ENCODE peak calls at places on chromosomes 5 and 9, in seven cellular contexts. One of them, this sample, is unnamed.
A peak's percentile ranks its signal among the peaks of the same experiment; 100 is the strongest.

GRCh38 chr5:160479926-160480325 is 58.3 kb downstream of the PTTG1 start:
- DNase-seq in mesendoderm: no peak
- DNase-seq in GM23248: peak; percentile 89
- DNase-seq in hepatocyte: no peak
- DNase-seq in DND-41: no peak
- DNase-seq in left lung: no peak
- DNase-seq in tibial artery: no peak
- DNase-seq in this sample: no peak

GRCh38 chr5:43106290-43106638 is 14.4 kb upstream of the ZNF131 start:
- DNase-seq in left lung: no peak
- DNase-seq in hepatocyte: no peak
- DNase-seq in mesendoderm: no peak
- DNase-seq in DND-41: no peak
- DNase-seq in tibial artery: no peak
- DNase-seq in GM23248: no peak
- DNase-seq in this sample: no peak

GRCh38 chr9:134025606-134026541 is 593 bp downstream of the BRD3OS start:
- DNase-seq in GM23248: peak; percentile 77
- DNase-seq in mesendoderm: peak; percentile 74
- DNase-seq in left lung: peak; percentile 57
- DNase-seq in hepatocyte: peak; percentile 77
- DNase-seq in DND-41: peak; percentile 64
- DNase-seq in tibial artery: peak; percentile 77
- DNase-seq in this sample: no peak

GRCh38 chr5:54517174-54517511 is 416 bp upstream of the SNX18 start:
- DNase-seq in tibial artery: no peak
- DNase-seq in hepatocyte: no peak
- DNase-seq in mesendoderm: peak; percentile 69
- DNase-seq in DND-41: no peak
- DNase-seq in left lung: no peak
- DNase-seq in GM23248: no peak
- DNase-seq in this sample: no peak

GRCh38 chr5:72597456-72597948 is 90.3 kb upstream of the ZNF366 start:
- DNase-seq in DND-41: no peak
- DNase-seq in left lung: no peak
- DNase-seq in hepatocyte: peak; percentile 75
- DNase-seq in mesendoderm: peak; percentile 97
- DNase-seq in tibial artery: no peak
- DNase-seq in GM23248: peak; percentile 86
- DNase-seq in this sample: no peak

GRCh38 chr9:68597362-68597997 is 56.8 kb upstream of the TMEM252 start:
- DNase-seq in hepatocyte: no peak
- DNase-seq in DND-41: no peak
- DNase-seq in tibial artery: no peak
- DNase-seq in mesendoderm: no peak
- DNase-seq in GM23248: no peak
- DNase-seq in left lung: no peak
- DNase-seq in this sample: no peak

GRCh38 chr5:142597546-142598337 is 88.1 kb downstream of the FGF1 start:
- DNase-seq in tibial artery: no peak
- DNase-seq in DND-41: no peak
- DNase-seq in mesendoderm: peak; percentile 86
- DNase-seq in GM23248: peak; percentile 95
- DNase-seq in left lung: no peak
- DNase-seq in hepatocyte: no peak
- DNase-seq in this sample: no peak

GRCh38 chr9:86752727-86753126 is 194.6 kb downstream of the GAS1 start:
- DNase-seq in tibial artery: no peak
- DNase-seq in left lung: no peak
- DNase-seq in mesendoderm: no peak
- DNase-seq in DND-41: no peak
- DNase-seq in GM23248: no peak
- DNase-seq in hepatocyte: no peak
- DNase-seq in this sample: no peak

GRCh38 chr5:167030500-167031120 is 1260.8 kb upstream of the WWC1 start:
- DNase-seq in DND-41: no peak
- DNase-seq in GM23248: peak; percentile 5
- DNase-seq in left lung: no peak
- DNase-seq in tibial artery: no peak
- DNase-seq in mesendoderm: peak; percentile 86
- DNase-seq in hepatocyte: peak; percentile 14
- DNase-seq in this sample: no peak

GRCh38 chr5:18551716-18552115 is 917.5 kb downstream of the TAF11L14 start:
- DNase-seq in GM23248: no peak
- DNase-seq in DND-41: no peak
- DNase-seq in left lung: no peak
- DNase-seq in hepatocyte: no peak
- DNase-seq in mesendoderm: no peak
- DNase-seq in tibial artery: no peak
- DNase-seq in this sample: no peak

GRCh38 chr9:114861922-114862605 is 56.2 kb upstream of the TNFSF15 start:
- DNase-seq in tibial artery: no peak
- DNase-seq in DND-41: no peak
- DNase-seq in left lung: no peak
- DNase-seq in mesendoderm: no peak
- DNase-seq in GM23248: no peak
- DNase-seq in hepatocyte: no peak
- DNase-seq in this sample: no peak

GRCh38 chr5:154673506-154673905 is 81.7 kb upstream of the LARP1 start:
- DNase-seq in DND-41: no peak
- DNase-seq in hepatocyte: no peak
- DNase-seq in mesendoderm: no peak
- DNase-seq in GM23248: no peak
- DNase-seq in left lung: no peak
- DNase-seq in tibial artery: no peak
- DNase-seq in this sample: no peak

GRCh38 chr5:168946363-168946762 is 354.6 kb downstream of the SLIT3 start:
- DNase-seq in DND-41: peak; percentile 17
- DNase-seq in left lung: no peak
- DNase-seq in GM23248: peak; percentile 36
- DNase-seq in tibial artery: no peak
- DNase-seq in mesendoderm: peak; percentile 70
- DNase-seq in hepatocyte: no peak
- DNase-seq in this sample: no peak

GRCh38 chr5:169581580-169582227 is 1.9 kb upstream of the SPDL1 start:
- DNase-seq in left lung: no peak
- DNase-seq in hepatocyte: peak; percentile 83
- DNase-seq in mesendoderm: peak; percentile 69
- DNase-seq in GM23248: peak; percentile 88
- DNase-seq in DND-41: peak; percentile 63
- DNase-seq in tibial artery: no peak
- DNase-seq in this sample: peak; percentile 45

GRCh38 chr5:161299053-161299452 is 247.5 kb downstream of the GABRB2 start:
- DNase-seq in hepatocyte: no peak
- DNase-seq in left lung: no peak
- DNase-seq in DND-41: no peak
- DNase-seq in mesendoderm: no peak
- DNase-seq in tibial artery: no peak
- DNase-seq in GM23248: no peak
- DNase-seq in this sample: no peak

GRCh38 chr5:40687316-40687715 is 7.6 kb downstream of the PTGER4 start:
- DNase-seq in left lung: no peak
- DNase-seq in tibial artery: no peak
- DNase-seq in DND-41: peak; percentile 37
- DNase-seq in hepatocyte: no peak
- DNase-seq in GM23248: no peak
- DNase-seq in mesendoderm: no peak
- DNase-seq in this sample: no peak

GRCh38 chr5:40688127-40688756 is 8.5 kb downstream of the PTGER4 start:
- DNase-seq in left lung: peak; percentile 75
- DNase-seq in hepatocyte: peak; percentile 88
- DNase-seq in mesendoderm: peak; percentile 87
- DNase-seq in tibial artery: peak; percentile 88
- DNase-seq in DND-41: peak; percentile 87
- DNase-seq in GM23248: peak; percentile 84
- DNase-seq in this sample: peak; percentile 89

GRCh38 chr5:40685952-40686351 is 6.2 kb downstream of the PTGER4 start:
- DNase-seq in hepatocyte: no peak
- DNase-seq in mesendoderm: no peak
- DNase-seq in DND-41: no peak
- DNase-seq in left lung: no peak
- DNase-seq in GM23248: no peak
- DNase-seq in tibial artery: no peak
- DNase-seq in this sample: no peak

GRCh38 chr5:40691894-40692293 is 12.2 kb downstream of the PTGER4 start:
- DNase-seq in GM23248: no peak
- DNase-seq in tibial artery: no peak
- DNase-seq in hepatocyte: no peak
- DNase-seq in DND-41: no peak
- DNase-seq in mesendoderm: no peak
- DNase-seq in left lung: no peak
- DNase-seq in this sample: no peak

GRCh38 chr5:40689442-40689841 is 9.7 kb downstream of the PTGER4 start:
- DNase-seq in mesendoderm: peak; percentile 87
- DNase-seq in GM23248: peak; percentile 96
- DNase-seq in left lung: no peak
- DNase-seq in tibial artery: no peak
- DNase-seq in hepatocyte: peak; percentile 68
- DNase-seq in DND-41: no peak
- DNase-seq in this sample: no peak
- H3K4me1 ChIP-seq in mesendoderm: no peaks in the 10 kb centered on the region
- H3K4me1 ChIP-seq in GM23248: peaks cover 16% of the 10 kb centered on the region
- H3K4me1 ChIP-seq in left lung: peaks cover 3% of the 10 kb centered on the region
- H3K4me1 ChIP-seq in tibial artery: peaks cover 4% of the 10 kb centered on the region
- H3K4me1 ChIP-seq in hepatocyte: no peaks in the 10 kb centered on the region
- H3K4me1 ChIP-seq in DND-41: peaks cover 70% of the 10 kb centered on the region
- H3K4me1 ChIP-seq in this sample: no peaks in the 10 kb centered on the region

DNA sequence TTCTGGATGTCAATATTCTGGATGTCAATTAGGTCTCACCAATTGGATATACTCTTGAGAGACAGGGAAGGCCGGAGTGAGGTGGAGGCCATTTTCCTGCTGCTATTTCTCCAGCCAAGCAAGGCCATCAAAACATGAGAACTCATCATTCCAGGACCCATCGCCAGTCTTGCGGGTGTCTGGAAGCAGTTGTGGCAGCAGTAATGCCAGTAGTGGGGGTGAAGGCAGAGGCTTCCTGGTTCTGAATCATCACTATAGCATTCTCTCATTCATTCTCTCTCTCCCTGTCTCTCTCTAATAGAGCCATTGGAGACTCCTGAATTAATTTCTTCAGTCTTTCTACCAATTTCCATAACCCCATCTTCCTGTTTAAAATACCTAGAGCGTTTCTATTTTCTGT is 71.8 kb downstream of the EGFLAM start:
- DNase-seq in DND-41: no peak
- DNase-seq in hepatocyte: no peak
- DNase-seq in mesendoderm: no peak
- DNase-seq in left lung: no peak
- DNase-seq in tibial artery: no peak
- DNase-seq in GM23248: peak; percentile 72
- DNase-seq in this sample: no peak
- H3K4me3 ChIP-seq in DND-41: no peak overlapping the region
- H3K4me3 ChIP-seq in hepatocyte: no peak overlapping the region
- H3K4me3 ChIP-seq in mesendoderm: no peak overlapping the region
- H3K4me3 ChIP-seq in left lung: no peak overlapping the region
- H3K4me3 ChIP-seq in tibial artery: no peak overlapping the region
- H3K4me3 ChIP-seq in GM23248: no peak overlapping the region
- H3K4me3 ChIP-seq in this sample: no peak overlapping the region

DNA sequence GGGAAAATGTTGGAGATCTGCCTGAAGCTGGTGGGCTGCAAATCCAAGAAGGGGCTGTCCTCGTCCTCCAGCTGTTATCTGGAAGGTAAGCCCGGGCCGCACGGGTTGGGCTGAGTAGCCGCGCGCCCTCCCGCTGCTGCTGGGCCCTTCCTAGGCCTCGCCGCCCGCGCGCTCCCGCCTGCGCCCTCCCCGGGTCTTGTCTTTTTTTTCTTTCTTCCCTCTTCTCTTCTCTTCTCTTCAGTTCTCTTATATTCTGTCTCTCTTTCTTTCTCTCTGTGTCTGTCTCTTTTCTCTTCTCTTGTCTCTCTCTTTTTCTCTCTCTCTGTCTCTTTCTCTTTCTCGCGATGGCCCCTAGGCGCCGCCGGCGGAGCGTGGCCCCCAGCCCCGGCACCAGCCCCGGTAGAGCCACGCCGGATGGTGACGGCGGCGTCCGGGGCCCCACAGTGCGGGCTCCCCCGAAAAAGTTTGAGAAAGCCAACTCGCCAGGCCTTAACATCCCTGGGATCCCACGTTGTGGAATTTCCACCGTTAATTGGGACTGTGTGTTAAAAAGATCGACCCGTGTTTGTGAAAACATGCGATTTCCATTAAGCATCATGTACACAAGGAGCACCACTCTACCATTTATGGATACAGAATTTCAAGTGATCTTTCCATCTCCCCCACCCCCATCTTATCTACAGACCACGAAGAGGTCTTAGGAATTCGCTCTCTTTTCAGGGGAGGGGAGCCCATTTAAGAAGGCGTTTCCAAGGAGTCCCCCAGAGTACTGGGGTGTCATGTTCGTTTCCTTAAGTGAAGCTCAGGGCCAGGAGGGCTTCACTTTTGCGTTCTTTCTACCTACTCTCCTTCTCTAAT is 616 bp downstream of the ABL1 start:
- DNase-seq in tibial artery: no peak
- DNase-seq in hepatocyte: peak; percentile 67
- DNase-seq in GM23248: peak; percentile 69
- DNase-seq in DND-41: peak; percentile 55
- DNase-seq in left lung: peak; percentile 42
- DNase-seq in mesendoderm: peak; percentile 85
- DNase-seq in this sample: peak; percentile 82
- H3K4me1 ChIP-seq in tibial artery: peaks cover 47% of the 10 kb centered on the region
- H3K4me1 ChIP-seq in hepatocyte: peaks cover 46% of the 10 kb centered on the region
- H3K4me1 ChIP-seq in GM23248: peaks cover 46% of the 10 kb centered on the region
- H3K4me1 ChIP-seq in DND-41: peaks cover 43% of the 10 kb centered on the region
- H3K4me1 ChIP-seq in left lung: peaks cover 11% of the 10 kb centered on the region
- H3K4me1 ChIP-seq in mesendoderm: peaks cover 11% of the 10 kb centered on the region
- H3K4me1 ChIP-seq in this sample: no peaks in the 10 kb centered on the region

DNA sequence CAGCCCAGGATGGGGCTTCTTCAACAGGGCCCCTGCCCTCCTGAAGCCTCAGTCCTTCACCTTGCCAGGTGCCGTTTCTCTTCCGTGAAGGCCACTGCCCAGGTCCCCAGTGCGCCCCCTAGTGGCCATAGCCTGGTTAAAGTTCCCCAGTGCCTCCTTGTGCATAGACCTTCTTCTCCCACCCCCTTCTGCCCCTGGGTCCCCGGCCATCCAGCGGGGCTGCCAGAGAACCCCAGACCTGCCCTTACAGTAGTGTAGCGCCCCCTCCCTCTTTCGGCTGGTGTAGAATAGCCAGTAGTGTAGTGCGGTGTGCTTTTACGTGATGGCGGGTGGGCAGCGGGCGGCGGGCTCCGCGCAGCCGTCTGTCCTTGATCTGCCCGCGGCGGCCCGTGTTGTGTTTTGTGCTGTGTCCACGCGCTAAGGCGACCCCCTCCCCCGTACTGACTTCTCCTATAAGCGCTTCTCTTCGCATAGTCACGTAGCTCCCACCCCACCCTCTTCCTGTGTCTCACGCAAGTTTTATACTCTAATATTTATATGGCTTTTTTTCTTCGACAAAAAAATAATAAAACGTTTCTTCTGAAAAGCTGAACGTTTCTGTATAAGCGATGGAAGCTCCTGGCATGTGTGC is 23.6 kb downstream of the PCDHGC5 start:
- DNase-seq in mesendoderm: peak; percentile 97
- DNase-seq in tibial artery: peak; percentile 92
- DNase-seq in left lung: peak; percentile 83
- DNase-seq in hepatocyte: peak; percentile 90
- DNase-seq in GM23248: peak; percentile 78
- DNase-seq in DND-41: peak; percentile 56
- DNase-seq in this sample: peak; percentile 95
- H3K4me3 ChIP-seq in mesendoderm: peak overlapping the region; percentile 40
- H3K4me3 ChIP-seq in tibial artery: peak overlapping the region; percentile 71
- H3K4me3 ChIP-seq in left lung: peak overlapping the region; percentile 49
- H3K4me3 ChIP-seq in hepatocyte: peak overlapping the region; percentile 39
- H3K4me3 ChIP-seq in GM23248: peak overlapping the region; percentile 69
- H3K4me3 ChIP-seq in DND-41: no peak overlapping the region
- H3K4me3 ChIP-seq in this sample: peak overlapping the region; percentile 50